ENCODE peak calls at places on chromosome 22, in five cellular contexts. I is stimulated activated CD4-positive, alpha-beta T cell treated with anti-CD3 and anti-CD28 coated beads, TNF-alpha, amount 100 ng/mL, for 1 hour; Q is stromal cell of bone marrow; F is cardiac fibroblast; K is T-helper 2 cell. A is an unnamed sample.

GRCh38 chr22:34804588-34804987 is 261.4 kb upstream of the ISX start:
- DNase-seq in I (no peak), Q (no peak), F (no peak), K (no peak), A (no peak)

GRCh38 chr22:42656578-42656977 is 7.4 kb upstream of the CYB5R3 start:
- DNase-seq in I (no peak), Q (no peak), F (no peak), K (no peak), A (no peak)

GRCh38 chr22:37117092-37117491 is 7.6 kb upstream of the TMPRSS6 start:
- DNase-seq in I (no peak), Q (no peak), F (no peak), K (no peak), A (no peak)

GRCh38 chr22:28822930-28823481 is 22.6 kb upstream of the XBP1 start:
- DNase-seq in I (no peak), Q (no peak), F (no peak), K (peak; percentile 17), A (no peak)

GRCh38 chr22:45887202-45888131 is 89.5 kb downstream of the WNT7B start:
- DNase-seq in I (no peak), Q (no peak), F (no peak), K (no peak), A (peak; percentile 27)

GRCh38 chr22:24225951-24226350 is 18.9 kb downstream of the GGT5 start:
- DNase-seq in I (no peak), Q (no peak), F (no peak), K (no peak), A (no peak)

GRCh38 chr22:32631507-32632245 is 157.1 kb downstream of the FBXO7 start:
- DNase-seq in I (no peak), Q (no peak), F (no peak), K (no peak), A (no peak)

GRCh38 chr22:50396751-50397370 is 53.7 kb downstream of the PPP6R2 start:
- DNase-seq in I (no peak), Q (no peak), F (no peak), K (no peak), A (no peak)

GRCh38 chr22:45630436-45630835 is 41.2 kb upstream of the ATXN10 start:
- DNase-seq in I (no peak), Q (no peak), F (no peak), K (no peak), A (no peak)

GRCh38 chr22:39731881-39732555 is 161.5 kb downstream of the CACNA1I start:
- DNase-seq in I (no peak), Q (no peak), F (no peak), K (no peak), A (no peak)

GRCh38 chr22:38005943-38006342 is 21.6 kb upstream of the SOX10 start:
- DNase-seq in I (no peak), Q (no peak), F (no peak), K (no peak), A (no peak)

GRCh38 chr22:24554316-24555159 is at the start of gene GUCD1:
- DNase-seq in I (peak; percentile 14), Q (no peak), F (peak; percentile 53), K (peak; percentile 8), A (no peak)

GRCh38 chr22:49365910-49366309 is 461.8 kb downstream of the BRD1 start:
- DNase-seq in I (no peak), Q (no peak), F (no peak), K (no peak), A (peak; percentile 34)

GRCh38 chr22:31177420-31178162 is 17.6 kb downstream of the RNF185 start:
- DNase-seq in I (no peak), Q (peak; percentile 78), F (peak; percentile 78), K (no peak), A (peak; percentile 29)

GRCh38 chr22:41732096-41732772 is 32.9 kb downstream of the MEI1 start:
- DNase-seq in I (no peak), Q (no peak), F (no peak), K (no peak), A (no peak)

GRCh38 chr22:19878461-19879247 is 24.0 kb upstream of the GNB1L start:
- DNase-seq in I (no peak), Q (no peak), F (no peak), K (no peak), A (peak; percentile 3)

GRCh38 chr22:46626356-46626755 is 6.2 kb downstream of the GRAMD4 start:
- DNase-seq in I (no peak), Q (no peak), F (no peak), K (no peak), A (no peak)

GRCh38 chr22:21857501-21857914 is 9.9 kb downstream of the MAPK1 start:
- DNase-seq in I (no peak), Q (no peak), F (no peak), K (no peak), A (no peak)

GRCh38 chr22:23219787-23220484 is 39.6 kb downstream of the BCR start:
- DNase-seq in I (peak; percentile 26), Q (no peak), F (peak; percentile 26), K (no peak), A (peak; percentile 79)

GRCh38 chr22:43993072-43993760 is 30.9 kb upstream of the PARVB start:
- DNase-seq in I (peak; percentile 39), Q (peak; percentile 34), F (peak; percentile 77), K (peak; percentile 22), A (no peak)

GRCh38 chr22:24542641-24543040 is 12.3 kb downstream of the GUCD1 start:
- DNase-seq in I (no peak), Q (no peak), F (no peak), K (no peak), A (no peak)

A was measured in ascending aorta.